ENCODE peak calls at places on chromosomes 5 and 9, in six cellular contexts. F is GM04504; A is astrocyte of the spinal cord; W is HFF-Myc; Z is AG08396; S is stimulated activated CD4-positive, alpha-beta T cell treated with anti-CD3 and anti-CD28 coated beads, Interleukin-2, amount 100 ng/mL, for 48 hours. E is an unnamed sample.
A peak's percentile ranks its signal among the peaks of the same experiment; 100 is the strongest.

GRCh38 chr9:89481161-89481915 is 16.6 kb downstream of the SEMA4D start:
- DNase-seq in F (no peak), A (no peak), W (no peak), Z (no peak), S (no peak), E (no peak)

GRCh38 chr5:127586371-127586770 is 62.5 kb upstream of the CTXN3 start:
- DNase-seq in F (no peak), A (no peak), W (no peak), Z (no peak), S (no peak), E (no peak)

GRCh38 chr5:95591490-95591901 is 28.4 kb upstream of the GPR150 start:
- DNase-seq in F (peak; percentile 43), A (peak; percentile 78), W (no peak), Z (peak; percentile 52), S (no peak), E (no peak)

GRCh38 chr5:108878756-108879155 is 131.1 kb downstream of the FER start:
- DNase-seq in F (no peak), A (no peak), W (no peak), Z (no peak), S (no peak), E (no peak)

GRCh38 chr9:126335837-126336236 is 9.2 kb downstream of the MVB12B start:
- DNase-seq in F (no peak), A (no peak), W (no peak), Z (no peak), S (no peak), E (no peak)

GRCh38 chr5:82512025-82512424 is 233.9 kb upstream of the RPS23 start:
- DNase-seq in F (no peak), A (no peak), W (no peak), Z (no peak), S (no peak), E (no peak)

GRCh38 chr9:73039253-73039915 is 86.5 kb upstream of the ALDH1A1 start:
- DNase-seq in F (peak; percentile 22), A (peak; percentile 73), W (no peak), Z (peak; percentile 24), S (no peak), E (no peak)

GRCh38 chr5:142743677-142744441 is 26.3 kb upstream of the ARHGAP26 start:
- DNase-seq in F (no peak), A (peak; percentile 22), W (no peak), Z (no peak), S (no peak), E (no peak)

GRCh38 chr5:42423285-42424152 is at the start of gene GHR:
- DNase-seq in F (peak; percentile 73), A (peak; percentile 92), W (peak; percentile 63), Z (peak; percentile 90), S (peak; percentile 8), E (no peak)

GRCh38 chr9:15714746-15715145 is 161.9 kb downstream of the CCDC171 start:
- DNase-seq in F (no peak), A (no peak), W (peak; percentile 35), Z (no peak), S (no peak), E (no peak)

GRCh38 chr9:105054488-105054887 is 126.5 kb upstream of the ABCA1 start:
- DNase-seq in F (peak; percentile 86), A (peak; percentile 87), W (no peak), Z (peak; percentile 25), S (no peak), E (no peak)

GRCh38 chr5:59358497-59358896 is 535.0 kb downstream of the PDE4D start:
- DNase-seq in F (no peak), A (peak; percentile 12), W (no peak), Z (no peak), S (no peak), E (no peak)

GRCh38 chr5:116650544-116650943 is 75.9 kb upstream of the SEMA6A start:
- DNase-seq in F (no peak), A (no peak), W (no peak), Z (no peak), S (no peak), E (no peak)

GRCh38 chr5:181070523-181070922 is 30.5 kb downstream of the BTNL9 start:
- DNase-seq in F (no peak), A (no peak), W (no peak), Z (no peak), S (no peak), E (no peak)

GRCh38 chr5:111984044-111984443 is 227.1 kb upstream of the NREP start:
- DNase-seq in F (peak; percentile 72), A (peak; percentile 90), W (peak; percentile 49), Z (peak; percentile 15), S (no peak), E (no peak)

GRCh38 chr5:6910950-6911349 is 197.7 kb downstream of the TENT4A start:
- DNase-seq in F (peak; percentile 23), A (no peak), W (no peak), Z (no peak), S (no peak), E (no peak)

GRCh38 chr9:76729980-76730737 is 34.1 kb upstream of the PCA3 start:
- DNase-seq in F (no peak), A (no peak), W (no peak), Z (no peak), S (no peak), E (no peak)

GRCh38 chr9:133577463-133578112 is 31.6 kb downstream of the FAM163B start:
- DNase-seq in F (no peak), A (no peak), W (no peak), Z (no peak), S (no peak), E (no peak)

GRCh38 chr9:79654591-79654990 is 82.8 kb downstream of the TLE4 start:
- DNase-seq in F (no peak), A (no peak), W (no peak), Z (no peak), S (no peak), E (no peak)

GRCh38 chr5:4880304-4880741 is 259.8 kb upstream of the ADAMTS16 start:
- DNase-seq in F (no peak), A (no peak), W (no peak), Z (no peak), S (no peak), E (no peak)

GRCh38 chr5:172004824-172005237 is 1.6 kb downstream of the FBXW11 start:
- DNase-seq in F (no peak), A (peak; percentile 30), W (no peak), Z (peak; percentile 17), S (no peak), E (no peak)

GRCh38 chr9:94140791-94141790 is 56.8 kb downstream of the PTPDC1 start:
- DNase-seq in F (no peak), A (peak; percentile 34), W (no peak), Z (no peak), S (no peak), E (no peak)

E was measured in activated T-helper 2 cell treated with anti-CD3 and anti-CD28 coated beads, Interferon-gamma antibody, Interleukin-2, Interleukin-4, amounts not matched to agents 10 μg/mL and 5 μg/mL and 100 μg/mL, durations not matched to agents 14 hours and 24 hours and 36 hours.